ENCODE peak calls at places on chromosomes 5 and 9, in nine cellular contexts. U is chondrocyte; I is DND-41; M is tibial artery; Z is heart left ventricle; P is CD8-positive, alpha-beta T cell; Q is endodermal cell; F is omental fat pad; C is heart right ventricle. V is an unnamed sample.

GRCh38 chr5:131630208-131630962 is 4.6 kb downstream of the RAPGEF6 start:
- DNase-seq in P (no peak), U (no peak), Q (no peak), Z (no peak), I (no peak), C (no peak), F (no peak), M (no peak), V (no peak)

GRCh38 chr5:139046551-139046950 is 151.6 kb downstream of the SIL1 start:
- DNase-seq in M (no peak), F (no peak), Q (no peak), U (no peak), I (no peak), Z (no peak), P (no peak), C (no peak), V (no peak)

GRCh38 chr9:81621785-81622243 is 67.5 kb downstream of the TLE1 start:
- DNase-seq in C (no peak), U (no peak), P (no peak), I (no peak), F (no peak), Q (peak), Z (no peak), M (no peak), V (no peak)

GRCh38 chr5:172699423-172699822 is 58.4 kb downstream of the NEURL1B start:
- DNase-seq in M (peak), U (peak), Z (peak), P (no peak), C (no peak), F (no peak), Q (no peak), I (no peak), V (no peak)

GRCh38 chr5:146284016-146284415 is 54.6 kb upstream of the POU4F3 start:
- DNase-seq in U (no peak), Z (no peak), C (no peak), I (no peak), F (no peak), P (no peak), Q (no peak), M (no peak), V (no peak)

GRCh38 chr5:39716532-39716971 is 291.8 kb upstream of the DAB2 start:
- DNase-seq in M (peak), F (no peak), C (no peak), I (peak), Z (no peak), P (no peak), U (no peak), Q (peak), V (no peak)

GRCh38 chr9:16119861-16120641 is 567.2 kb downstream of the CCDC171 start:
- DNase-seq in I (no peak), F (no peak), Q (no peak), Z (no peak), C (no peak), U (no peak), M (no peak), P (no peak), V (no peak)

GRCh38 chr9:86580688-86581087 is 226.5 kb upstream of the TUT7 start:
- DNase-seq in C (no peak), I (no peak), Z (no peak), U (no peak), P (no peak), Q (no peak), F (no peak), M (peak), V (no peak)

GRCh38 chr9:114746591-114746990 is 59.2 kb downstream of the TNFSF15 start:
- DNase-seq in F (no peak), Z (no peak), Q (no peak), M (no peak), I (no peak), U (no peak), P (no peak), C (no peak), V (no peak)

GRCh38 chr5:155728857-155729683 is 597.9 kb upstream of the SGCD start:
- DNase-seq in Q (peak), Z (peak), C (peak), U (peak), M (no peak), P (no peak), I (no peak), F (no peak), V (peak)

GRCh38 chr9:17332129-17332528 is 197.3 kb downstream of the CNTLN start:
- DNase-seq in F (no peak), C (no peak), U (no peak), Z (no peak), P (no peak), I (no peak), M (no peak), Q (no peak), V (no peak)

GRCh38 chr5:44189255-44189654 is 200.0 kb downstream of the FGF10 start:
- DNase-seq in F (no peak), I (no peak), Z (no peak), M (no peak), P (no peak), U (no peak), Q (no peak), C (no peak), V (no peak)

GRCh38 chr9:20112367-20112766 is 323.5 kb upstream of the SLC24A2 start:
- DNase-seq in M (no peak), F (no peak), I (no peak), P (no peak), U (no peak), C (no peak), Q (no peak), Z (no peak), V (no peak)

GRCh38 chr5:16540421-16540820 is 74.8 kb upstream of the ZNF622 start:
- DNase-seq in M (peak), U (no peak), C (no peak), I (no peak), Z (no peak), P (no peak), Q (no peak), F (no peak), V (no peak)

GRCh38 chr9:78294290-78295176 is 2.4 kb upstream of the PSAT1 start:
- DNase-seq in F (no peak), C (no peak), Z (no peak), P (no peak), U (no peak), Q (peak), I (no peak), M (no peak), V (no peak)

GRCh38 chr9:84799231-84799630 is 129.7 kb downstream of the NTRK2 start:
- DNase-seq in P (no peak), Z (no peak), F (no peak), C (no peak), M (no peak), Q (no peak), U (no peak), I (no peak), V (no peak)

GRCh38 chr5:176861276-176861675 is 37.9 kb downstream of the HK3 start:
- DNase-seq in C (no peak), Z (no peak), F (no peak), P (no peak), Q (no peak), I (no peak), M (no peak), U (no peak), V (no peak)

GRCh38 chr5:1059884-1060263 is 51.3 kb downstream of the NKD2 start:
- DNase-seq in Z (peak), F (no peak), U (peak), P (no peak), C (peak), M (no peak), I (no peak), Q (no peak), V (peak)

GRCh38 chr5:143051244-143052058 is 281.3 kb downstream of the ARHGAP26 start:
- DNase-seq in U (no peak), C (no peak), I (no peak), F (no peak), Z (no peak), Q (no peak), P (no peak), M (no peak), V (no peak)

GRCh38 chr9:108956098-108956533 is 21.9 kb downstream of the ABITRAM start:
- DNase-seq in I (no peak), Z (no peak), P (no peak), C (no peak), M (no peak), U (no peak), F (no peak), Q (no peak), V (no peak)

GRCh38 chr9:38067892-38068615 is 973 bp downstream of the SHB start:
- DNase-seq in Z (no peak), I (peak), C (peak), M (no peak), U (no peak), F (no peak), Q (peak), P (no peak), V (no peak)

GRCh38 chr5:123810253-123810652 is 298.3 kb downstream of the CSNK1G3 start:
- DNase-seq in M (no peak), I (no peak), P (no peak), F (no peak), U (no peak), C (peak), Z (no peak), Q (peak), V (no peak)

GRCh38 chr5:137595680-137596079 is 96.6 kb upstream of the SPOCK1 start:
- DNase-seq in P (no peak), M (no peak), Z (no peak), Q (no peak), U (no peak), C (no peak), F (no peak), I (no peak), V (no peak)

GRCh38 chr9:15570769-15571168 is 17.9 kb downstream of the CCDC171 start:
- DNase-seq in F (no peak), C (no peak), P (no peak), M (no peak), Z (no peak), U (no peak), I (no peak), Q (no peak), V (no peak)

GRCh38 chr5:134649163-134649916 is 755 bp downstream of the SEC24A start:
- DNase-seq in F (peak), M (peak), I (peak), U (peak), C (no peak), P (no peak), Q (no peak), Z (no peak), V (no peak)

GRCh38 chr5:6673963-6674362 is 39.3 kb upstream of the TENT4A start:
- DNase-seq in I (no peak), U (no peak), C (no peak), P (no peak), Z (no peak), F (no peak), Q (no peak), M (no peak), V (no peak)

GRCh38 chr9:16003785-16004184 is 450.9 kb downstream of the CCDC171 start:
- DNase-seq in F (no peak), M (no peak), P (no peak), I (no peak), Z (no peak), Q (no peak), C (no peak), U (no peak), V (no peak)

GRCh38 chr5:69484891-69485290 is 7.7 kb upstream of the OCLN start:
- DNase-seq in F (no peak), U (no peak), Z (no peak), P (no peak), C (no peak), M (no peak), Q (peak), I (no peak), V (no peak)

GRCh38 chr9:97984188-97985057 is 1.3 kb downstream of the ANP32B start:
- DNase-seq in Q (peak), C (peak), U (no peak), I (peak), M (peak), Z (peak), P (peak), F (peak), V (no peak)

GRCh38 chr5:110817437-110817836 is 78.6 kb downstream of the SLC25A46 start:
- DNase-seq in C (no peak), Q (no peak), Z (no peak), U (no peak), M (no peak), I (no peak), F (no peak), P (no peak), V (no peak)

GRCh38 chr5:14450055-14450524 is 131.5 kb upstream of the OTULINL start:
- DNase-seq in I (no peak), Q (no peak), M (peak), Z (no peak), C (peak), U (no peak), F (no peak), P (no peak), V (no peak)

GRCh38 chr5:171437286-171437821 is 17.9 kb downstream of the FGF18 start:
- DNase-seq in P (no peak), Q (peak), C (no peak), M (no peak), Z (peak), I (no peak), U (no peak), F (no peak), V (no peak)

GRCh38 chr5:179303801-179304200 is 41.5 kb downstream of the ADAMTS2 start:
- DNase-seq in F (no peak), Q (no peak), I (no peak), M (no peak), U (peak), Z (peak), C (peak), P (no peak), V (no peak)
- TF ChIP-seq CTCF in F (no peak), Q (no peak), I (no peak), M (no peak), U (no peak), Z (no peak), C (no peak), P (no peak), V (no peak)

GRCh38 chr9:2819165-2819564 is 24.7 kb downstream of the PUM3 start:
- DNase-seq in F (no peak), P (no peak), I (no peak), M (no peak), Q (no peak), C (no peak), U (no peak), Z (no peak), V (no peak)

GRCh38 chr9:2826291-2826690 is 17.6 kb downstream of the PUM3 start:
- DNase-seq in I (no peak), Z (no peak), P (no peak), Q (no peak), M (no peak), C (no peak), F (no peak), U (no peak), V (no peak)

GRCh38 chr9:2821855-2822254 is 22.0 kb downstream of the PUM3 start:
- DNase-seq in U (no peak), F (no peak), P (no peak), M (no peak), I (no peak), Q (no peak), Z (no peak), C (no peak), V (no peak)

GRCh38 chr9:2824054-2824453 is 19.8 kb downstream of the PUM3 start:
- DNase-seq in M (no peak), U (no peak), Q (no peak), Z (no peak), I (no peak), F (no peak), C (no peak), P (no peak), V (no peak)

DNA sequence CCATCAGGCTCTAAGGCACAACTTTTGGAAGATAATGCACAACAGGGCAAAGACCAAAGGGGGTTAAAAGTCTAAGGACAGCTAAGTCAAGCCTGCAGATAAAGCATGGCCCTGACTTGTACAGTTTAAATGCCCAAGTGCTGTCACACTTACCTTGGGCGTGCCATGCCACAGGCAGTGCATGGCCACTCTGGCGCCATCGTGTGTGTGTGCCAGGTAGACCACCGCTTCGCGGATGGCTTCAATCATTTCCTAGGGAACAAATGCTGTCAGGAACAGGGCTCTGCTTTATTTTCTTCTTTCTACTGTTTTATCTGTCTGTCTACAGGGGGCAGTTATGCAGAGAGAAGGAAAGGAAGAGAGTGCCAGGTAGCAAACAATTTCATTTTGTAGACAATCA is 19.3 kb downstream of the PUM3 start:
- DNase-seq in Z (no peak), U (no peak), Q (peak), P (no peak), C (no peak), F (no peak), I (peak), M (no peak), V (no peak)
- TF ChIP-seq CTCF in Z (no peak), U (peak), Q (peak), P (no peak), C (peak), F (no peak), I (peak), M (no peak), V (no peak)

GRCh38 chr5:52818360-52818759 is 30.6 kb downstream of the ITGA1 start:
- DNase-seq in U (no peak), F (no peak), I (no peak), Q (no peak), C (no peak), P (no peak), M (no peak), Z (no peak), V (no peak)

GRCh38 chr5:52825826-52826225 is 38.1 kb downstream of the ITGA1 start:
- DNase-seq in C (no peak), F (no peak), P (no peak), M (no peak), Z (no peak), I (no peak), Q (no peak), U (no peak), V (no peak)

GRCh38 chr5:52824827-52825226 is 37.1 kb downstream of the ITGA1 start:
- DNase-seq in F (no peak), Z (no peak), I (no peak), Q (no peak), P (no peak), U (no peak), M (no peak), C (no peak), V (no peak)

GRCh38 chr5:52817818-52818217 is 30.1 kb downstream of the ITGA1 start:
- DNase-seq in F (no peak), C (no peak), I (no peak), U (no peak), M (no peak), Q (no peak), P (no peak), Z (no peak), V (no peak)

DNA sequence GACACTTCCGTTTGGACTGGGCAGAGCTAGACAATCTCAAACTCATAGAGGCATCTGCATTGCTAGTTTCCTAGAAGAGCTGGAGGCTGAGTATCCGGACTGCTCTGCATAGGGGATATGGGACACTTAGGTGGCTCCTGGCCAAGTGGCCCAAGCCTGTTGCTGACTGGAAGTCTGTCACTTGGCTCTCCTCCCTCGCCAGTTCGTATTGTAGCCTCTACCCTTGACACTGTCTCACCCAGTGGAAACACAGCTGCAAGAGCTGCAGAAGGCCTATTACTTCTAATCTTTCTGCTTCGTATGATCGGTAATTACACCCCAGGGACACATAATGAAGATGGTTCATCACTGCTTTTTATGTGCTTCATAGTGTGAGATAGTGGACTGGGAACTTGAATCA is 34.7 kb downstream of the ITGA1 start:
- DNase-seq in Q (no peak), F (no peak), U (no peak), Z (peak), C (peak), I (no peak), M (peak), P (no peak), V (no peak)
- TF ChIP-seq CTCF in Q (no peak), F (no peak), U (no peak), Z (no peak), C (no peak), I (no peak), M (no peak), P (no peak), V (no peak)

DNA sequence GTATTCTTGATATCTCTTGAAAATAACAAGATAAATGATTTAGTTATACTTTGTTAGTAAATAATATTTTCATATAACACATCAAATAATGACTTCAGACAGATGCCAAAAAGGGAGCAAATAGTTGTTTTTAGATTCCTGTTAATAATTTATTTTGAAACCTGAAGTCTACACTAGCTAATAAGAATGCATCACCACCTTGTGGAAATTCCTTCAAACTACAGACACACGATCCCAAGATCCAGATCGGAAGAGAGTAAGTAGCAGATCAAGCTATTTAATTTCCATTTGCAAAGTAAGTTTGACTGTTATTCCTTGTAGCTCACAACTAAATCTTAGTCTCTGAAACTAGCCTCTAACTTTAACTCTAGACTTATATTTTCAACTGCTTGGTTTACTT is 35.5 kb upstream of the ISL1 start:
- DNase-seq in Z (no peak), C (no peak), U (no peak), P (no peak), M (no peak), F (no peak), Q (no peak), I (no peak), V (no peak)
- TF ChIP-seq CTCF in Z (no peak), C (no peak), U (no peak), P (no peak), M (no peak), F (no peak), Q (peak), I (peak), V (peak)

DNA sequence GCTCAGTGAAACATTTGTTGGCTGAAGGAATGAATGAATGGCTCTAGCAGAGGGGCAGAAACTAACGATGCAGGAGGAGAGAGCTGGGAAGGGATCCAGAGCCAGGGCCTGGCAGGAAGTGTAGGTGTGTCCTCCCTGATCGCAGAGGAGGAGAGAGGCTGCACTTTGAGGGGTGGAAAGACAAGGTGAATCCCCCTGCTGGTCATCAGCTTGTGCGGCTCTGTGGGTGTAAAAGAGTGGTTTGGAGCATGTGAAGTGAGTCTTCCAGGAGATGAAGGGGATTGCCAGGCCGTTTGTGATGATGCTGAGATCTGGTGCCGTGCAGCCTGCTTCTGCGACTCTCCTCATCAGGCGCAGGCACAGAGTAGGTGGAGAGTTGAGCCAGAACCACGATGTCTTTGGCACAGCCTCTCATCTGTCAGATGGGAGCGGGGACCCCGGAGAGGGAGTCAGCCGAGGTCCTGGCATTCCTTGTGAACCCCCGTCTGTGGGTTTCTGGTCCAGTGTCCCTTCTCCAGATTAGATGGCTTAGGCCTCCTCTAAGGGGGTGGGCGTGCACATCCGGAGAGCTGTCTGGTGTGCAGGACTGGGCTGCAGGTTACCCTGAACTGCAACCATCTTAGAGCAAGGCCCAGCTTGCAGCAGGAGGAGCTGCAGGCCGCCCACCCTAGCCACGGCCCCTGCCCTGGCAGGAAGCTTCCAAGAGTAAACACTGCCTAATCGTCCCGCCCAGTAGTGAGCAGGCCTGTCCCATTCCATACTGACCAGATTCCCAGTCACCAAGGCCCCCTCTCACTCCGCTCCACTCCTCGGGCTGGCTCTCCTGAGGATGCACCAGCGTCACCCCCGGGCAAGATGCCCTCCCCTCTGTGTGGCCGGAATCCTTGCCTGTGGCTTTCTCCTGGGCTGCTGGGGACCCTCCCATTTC is at the start of gene ADAMTS13:
- DNase-seq in C (no peak), M (no peak), I (no peak), Q (peak), Z (no peak), P (no peak), U (no peak), F (no peak), V (peak)
- TF ChIP-seq CTCF in C (no peak), M (no peak), I (peak), Q (peak), Z (no peak), P (no peak), U (peak), F (no peak), V (no peak)

GRCh38 chr9:133429641-133430161 is 7.5 kb downstream of the ADAMTS13 start:
- DNase-seq in Z (no peak), M (no peak), C (peak), I (no peak), P (no peak), Q (peak), F (no peak), U (no peak), V (peak)
- TF ChIP-seq CTCF in Z (peak), M (no peak), C (peak), I (no peak), P (no peak), Q (peak), F (no peak), U (peak), V (no peak)

GRCh38 chr5:115571441-115571878 is 26.9 kb upstream of the FEM1C start:
- DNase-seq in M (no peak), I (no peak), C (no peak), U (no peak), Z (no peak), P (no peak), Q (peak), F (no peak), V (no peak)
- TF ChIP-seq CTCF in M (no peak), I (no peak), C (peak), U (peak), Z (no peak), P (no peak), Q (peak), F (no peak), V (no peak)